ENCODE peak calls at places on chromosomes 7 and 10, in nine cellular contexts. I, F, L, H, Z, G, C, J and Y are unnamed samples.

GRCh38 chr7:42560866-42561265 is 323.9 kb upstream of the GLI3 start:
- DNase-seq in I (no peak), F (no peak), L (no peak), H (no peak), Z (no peak), G (no peak), C (no peak), J (no peak), Y (no peak)

GRCh38 chr7:47149971-47150370 is 431.9 kb downstream of the TNS3 start:
- DNase-seq in I (no peak), F (no peak), L (no peak), H (no peak), Z (no peak), G (no peak), C (no peak), J (no peak), Y (no peak)

GRCh38 chr7:94577357-94577756 is 67.7 kb downstream of the CASD1 start:
- DNase-seq in I (no peak), F (no peak), L (no peak), H (no peak), Z (no peak), G (no peak), C (peak), J (no peak), Y (no peak)

GRCh38 chr7:97145068-97145467 is 27.6 kb downstream of the SDHAF3 start:
- DNase-seq in I (no peak), F (no peak), L (no peak), H (no peak), Z (no peak), G (no peak), C (peak), J (no peak), Y (no peak)

GRCh38 chr7:47228386-47229014 is 353.4 kb downstream of the TNS3 start:
- DNase-seq in I (peak), F (no peak), L (no peak), H (no peak), Z (no peak), G (no peak), C (no peak), J (no peak), Y (no peak)

GRCh38 chr10:123896217-123896927 is 4.8 kb upstream of the CPXM2 start:
- DNase-seq in I (no peak), F (no peak), L (no peak), H (no peak), Z (no peak), G (no peak), C (no peak), J (no peak), Y (no peak)

GRCh38 chr7:91836065-91836368 is 44.5 kb downstream of the MTERF1 start:
- DNase-seq in I (peak), F (peak), L (no peak), H (no peak), Z (no peak), G (no peak), C (no peak), J (no peak), Y (no peak)

GRCh38 chr10:98225000-98225399 is 43.0 kb downstream of the LOXL4 start:
- DNase-seq in I (no peak), F (peak), L (no peak), H (no peak), Z (no peak), G (no peak), C (no peak), J (no peak), Y (no peak)

GRCh38 chr10:28796606-28797512 is 119.5 kb downstream of the BAMBI start:
- DNase-seq in I (no peak), F (peak), L (peak), H (no peak), Z (peak), G (no peak), C (no peak), J (no peak), Y (peak)

GRCh38 chr7:2860627-2861133 is 16.6 kb upstream of the GNA12 start:
- DNase-seq in I (no peak), F (no peak), L (no peak), H (no peak), Z (no peak), G (no peak), C (peak), J (no peak), Y (no peak)

GRCh38 chr10:69498711-69499471 is 47.6 kb downstream of the TSPAN15 start:
- DNase-seq in I (no peak), F (no peak), L (no peak), H (no peak), Z (no peak), G (peak), C (no peak), J (no peak), Y (no peak)

GRCh38 chr10:130333185-130333584 is 197.0 kb downstream of the GLRX3 start:
- DNase-seq in I (no peak), F (no peak), L (no peak), H (no peak), Z (no peak), G (no peak), C (no peak), J (no peak), Y (no peak)

GRCh38 chr10:59968705-59969104 is 62.3 kb upstream of the CCDC6 start:
- DNase-seq in I (no peak), F (no peak), L (no peak), H (no peak), Z (no peak), G (no peak), C (no peak), J (no peak), Y (no peak)

GRCh38 chr10:31623466-31623865 is 304.4 kb downstream of the ZEB1 start:
- DNase-seq in I (no peak), F (no peak), L (peak), H (no peak), Z (no peak), G (no peak), C (no peak), J (no peak), Y (no peak)

GRCh38 chr10:24465124-24465874 is 256.4 kb downstream of the KIAA1217 start:
- DNase-seq in I (no peak), F (peak), L (no peak), H (no peak), Z (no peak), G (no peak), C (no peak), J (no peak), Y (no peak)

GRCh38 chr7:148540041-148540738 is 50.4 kb upstream of the C7orf33 start:
- DNase-seq in I (no peak), F (peak), L (peak), H (no peak), Z (no peak), G (no peak), C (no peak), J (no peak), Y (no peak)

GRCh38 chr7:45663167-45663921 is 89.2 kb downstream of the ADCY1 start:
- DNase-seq in I (peak), F (peak), L (no peak), H (no peak), Z (no peak), G (no peak), C (peak), J (no peak), Y (no peak)

GRCh38 chr10:35492387-35493195 is 112.5 kb upstream of the GJD4 start:
- DNase-seq in I (peak), F (no peak), L (no peak), H (no peak), Z (no peak), G (no peak), C (no peak), J (no peak), Y (no peak)

GRCh38 chr7:142519077-142519789 is 230.0 kb upstream of the PRSS1 start:
- DNase-seq in I (peak), F (no peak), L (no peak), H (no peak), Z (no peak), G (no peak), C (no peak), J (no peak), Y (no peak)

GRCh38 chr10:36086976-36087726 is 445.1 kb upstream of the FZD8 start:
- DNase-seq in I (no peak), F (no peak), L (no peak), H (no peak), Z (no peak), G (no peak), C (no peak), J (no peak), Y (no peak)

GRCh38 chr7:2734761-2735571 is 47.0 kb downstream of the AMZ1 start:
- DNase-seq in I (no peak), F (no peak), L (peak), H (no peak), Z (peak), G (peak), C (no peak), J (no peak), Y (peak)

GRCh38 chr7:40232242-40232929 is 97.6 kb downstream of the SUGCT start:
- DNase-seq in I (peak), F (peak), L (no peak), H (no peak), Z (peak), G (no peak), C (peak), J (no peak), Y (no peak)

GRCh38 chr7:43781726-43782607 is 23.5 kb downstream of the BLVRA start:
- DNase-seq in I (no peak), F (peak), L (no peak), H (no peak), Z (no peak), G (no peak), C (peak), J (no peak), Y (no peak)

DNA sequence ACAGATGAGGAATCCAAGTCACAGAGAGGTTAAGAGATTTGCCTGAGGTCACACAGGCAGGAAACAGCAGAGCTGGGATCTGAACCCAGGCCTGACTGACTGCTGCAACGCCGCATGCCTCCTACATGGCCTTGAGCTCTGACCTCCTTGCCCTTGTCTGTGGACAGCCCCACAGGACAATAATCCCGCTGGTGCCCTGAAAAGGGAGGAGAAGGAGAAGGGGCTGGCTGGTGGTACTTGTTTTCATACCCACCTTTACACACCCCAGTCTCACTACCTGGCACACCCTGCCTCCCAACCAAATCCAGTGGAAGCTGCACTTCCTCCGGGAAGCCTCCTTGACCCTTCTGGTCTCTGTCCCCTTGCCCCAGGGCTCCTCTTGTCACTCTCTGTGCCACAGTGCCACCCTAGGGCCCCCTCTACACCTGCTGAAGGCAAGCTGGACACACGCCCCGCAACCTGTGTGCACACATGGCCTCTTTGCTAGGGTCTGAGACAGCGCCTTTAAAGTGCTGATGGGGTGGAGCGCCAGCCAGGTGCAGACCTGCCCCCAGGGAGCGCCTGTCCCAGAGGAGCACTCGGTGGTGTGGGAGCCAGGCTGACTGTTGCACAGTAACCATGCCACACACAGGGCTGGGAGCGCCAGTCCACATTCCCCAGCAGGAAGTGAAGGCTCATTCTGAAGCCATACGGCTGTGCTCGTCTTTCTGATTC is 38.6 kb downstream of the ZCCHC24 start:
- DNase-seq in I (no peak), F (no peak), L (peak), H (no peak), Z (no peak), G (peak), C (no peak), J (no peak), Y (peak)
- H3K27ac ChIP-seq in I (no peak), F (no peak), L (no peak), H (no peak), Z (no peak), G (peak), C (no peak), J (peak), Y (no peak)

GRCh38 chr10:88735661-88736060 is 24.2 kb upstream of the LIPN start:
- DNase-seq in I (no peak), F (no peak), L (no peak), H (no peak), Z (no peak), G (no peak), C (no peak), J (no peak), Y (no peak)

GRCh38 chr10:88731296-88731695 is 25.2 kb downstream of the LIPK start:
- DNase-seq in I (peak), F (no peak), L (no peak), H (no peak), Z (no peak), G (peak), C (no peak), J (no peak), Y (no peak)

GRCh38 chr10:88733215-88733614 is 26.6 kb upstream of the LIPN start:
- DNase-seq in I (no peak), F (no peak), L (no peak), H (no peak), Z (no peak), G (no peak), C (no peak), J (no peak), Y (no peak)

GRCh38 chr10:88728107-88728763 is 22.2 kb downstream of the LIPK start:
- DNase-seq in I (peak), F (no peak), L (peak), H (no peak), Z (peak), G (peak), C (peak), J (no peak), Y (peak)

GRCh38 chr10:88730864-88731263 is 24.8 kb downstream of the LIPK start:
- DNase-seq in I (no peak), F (no peak), L (no peak), H (no peak), Z (no peak), G (no peak), C (no peak), J (no peak), Y (no peak)
- H3K4me3 ChIP-seq in I (no peak), F (no peak), L (no peak), H (no peak), Z (no peak), G (no peak), C (no peak), J (no peak), Y (no peak)

GRCh38 chr7:137943132-137943551 is 58.7 kb downstream of the CREB3L2 start:
- DNase-seq in I (peak), F (peak), L (peak), H (no peak), Z (peak), G (no peak), C (peak), J (no peak), Y (no peak)
- H3K27ac ChIP-seq in I (peak), F (peak), L (peak), H (no peak), Z (peak), G (peak), C (peak), J (peak), Y (no peak)

GRCh38 chr7:3943265-3943664 is 642.2 kb downstream of the SDK1 start:
- DNase-seq in I (peak), F (no peak), L (no peak), H (no peak), Z (no peak), G (no peak), C (no peak), J (no peak), Y (no peak)
- H3K4me3 ChIP-seq in I (no peak), F (no peak), L (no peak), H (no peak), Z (no peak), G (no peak), C (no peak), J (no peak), Y (no peak)

GRCh38 chr7:28176645-28177044 is 4.0 kb downstream of the JAZF1 start:
- DNase-seq in I (no peak), F (no peak), L (no peak), H (no peak), Z (no peak), G (no peak), C (no peak), J (no peak), Y (no peak)
- H3K27ac ChIP-seq in I (no peak), F (no peak), L (peak), H (no peak), Z (peak), G (no peak), C (no peak), J (no peak), Y (no peak)

DNA sequence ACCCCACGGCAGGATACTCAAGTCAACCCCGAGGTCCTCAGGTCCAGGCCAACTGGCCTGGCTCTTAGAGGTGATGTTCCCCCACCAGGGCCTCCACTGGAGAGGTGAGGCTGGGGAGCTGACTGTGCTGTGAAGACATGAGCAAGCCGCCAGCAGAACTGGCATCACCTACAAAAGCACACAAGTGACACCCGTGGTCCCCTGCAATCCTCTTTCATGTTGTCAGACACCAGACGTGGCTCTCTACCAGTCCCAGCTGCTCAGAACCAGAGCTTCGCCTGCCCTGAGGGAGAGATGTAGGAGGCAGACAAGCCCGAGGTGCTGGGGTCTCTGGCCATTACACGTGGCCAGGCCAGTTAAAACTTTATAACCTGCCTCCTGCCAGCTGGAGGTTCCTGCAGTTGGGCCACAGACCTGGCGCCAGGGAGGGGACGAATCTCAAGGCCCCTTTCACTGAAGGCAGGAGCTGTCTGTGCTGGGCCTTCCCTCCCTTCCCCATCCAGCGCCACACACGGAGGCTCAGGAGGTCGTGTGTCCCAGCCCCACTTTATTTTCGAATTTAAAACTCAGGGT is 2.2 kb downstream of the COMTD1 start:
- DNase-seq in I (no peak), F (no peak), L (no peak), H (no peak), Z (no peak), G (peak), C (no peak), J (no peak), Y (no peak)
- H3K4me3 ChIP-seq in I (peak), F (no peak), L (peak), H (peak), Z (peak), G (peak), C (no peak), J (peak), Y (peak)

GRCh38 chr7:158398750-158399149 is 188.9 kb downstream of the PTPRN2 start:
- DNase-seq in I (no peak), F (no peak), L (no peak), H (no peak), Z (no peak), G (no peak), C (no peak), J (no peak), Y (no peak)

GRCh38 chr7:158401295-158401694 is 186.3 kb downstream of the PTPRN2 start:
- DNase-seq in I (no peak), F (no peak), L (no peak), H (no peak), Z (no peak), G (peak), C (no peak), J (no peak), Y (no peak)

GRCh38 chr7:158400601-158401225 is 186.9 kb downstream of the PTPRN2 start:
- DNase-seq in I (peak), F (no peak), L (no peak), H (no peak), Z (no peak), G (peak), C (no peak), J (no peak), Y (no peak)

GRCh38 chr7:158397885-158398284 is 189.7 kb downstream of the PTPRN2 start:
- DNase-seq in I (no peak), F (no peak), L (no peak), H (no peak), Z (no peak), G (peak), C (no peak), J (no peak), Y (no peak)

GRCh38 chr7:158399762-158400161 is 187.9 kb downstream of the PTPRN2 start:
- DNase-seq in I (no peak), F (no peak), L (no peak), H (no peak), Z (no peak), G (peak), C (no peak), J (no peak), Y (peak)
- H3K27ac ChIP-seq in I (no peak), F (no peak), L (no peak), H (no peak), Z (no peak), G (no peak), C (no peak), J (no peak), Y (no peak)

GRCh38 chr10:11181996-11182395 is 164.3 kb downstream of the CELF2 start:
- DNase-seq in I (no peak), F (no peak), L (peak), H (no peak), Z (no peak), G (no peak), C (no peak), J (no peak), Y (no peak)

GRCh38 chr10:11180228-11180627 is 162.6 kb downstream of the CELF2 start:
- DNase-seq in I (no peak), F (no peak), L (no peak), H (peak), Z (no peak), G (peak), C (no peak), J (no peak), Y (no peak)

GRCh38 chr10:11186330-11186729 is 168.7 kb downstream of the CELF2 start:
- DNase-seq in I (no peak), F (no peak), L (no peak), H (no peak), Z (no peak), G (no peak), C (no peak), J (no peak), Y (no peak)

GRCh38 chr10:11184093-11184492 is 166.4 kb downstream of the CELF2 start:
- DNase-seq in I (no peak), F (no peak), L (no peak), H (no peak), Z (no peak), G (no peak), C (no peak), J (no peak), Y (no peak)

GRCh38 chr10:11183000-11183399 is 165.3 kb downstream of the CELF2 start:
- DNase-seq in I (no peak), F (no peak), L (no peak), H (no peak), Z (no peak), G (no peak), C (no peak), J (no peak), Y (no peak)
- H3K4me3 ChIP-seq in I (no peak), F (no peak), L (no peak), H (no peak), Z (no peak), G (no peak), C (no peak), J (no peak), Y (no peak)